ENCODE peak calls at places on chromosomes 6 and 20, in five cellular contexts. One of them, this sample, is unnamed.

GRCh38 chr20:33832113-33832853 is 21.1 kb downstream of the CHMP4B start:
- DNase-seq in AG20443: no peak
- DNase-seq in astrocyte of the cerebellum: peak; percentile 26
- DNase-seq in left lung: no peak
- DNase-seq in WTC11: peak; percentile 26
- DNase-seq in this sample: no peak

GRCh38 chr6:31658983-31659648 is 1.5 kb downstream of the C6orf47 start:
- DNase-seq in AG20443: no peak
- DNase-seq in astrocyte of the cerebellum: no peak
- DNase-seq in left lung: peak; percentile 51
- DNase-seq in WTC11: no peak
- DNase-seq in this sample: no peak

GRCh38 chr20:56911946-56912345 is 282.8 kb downstream of the TFAP2C start:
- DNase-seq in AG20443: no peak
- DNase-seq in astrocyte of the cerebellum: no peak
- DNase-seq in left lung: no peak
- DNase-seq in WTC11: peak; percentile 36
- DNase-seq in this sample: no peak

GRCh38 chr20:32849577-32849976 is 9.1 kb upstream of the EFCAB8 start:
- DNase-seq in AG20443: no peak
- DNase-seq in astrocyte of the cerebellum: no peak
- DNase-seq in left lung: no peak
- DNase-seq in WTC11: no peak
- DNase-seq in this sample: no peak

GRCh38 chr20:40813708-40814327 is 124.8 kb upstream of the MAFB start:
- DNase-seq in AG20443: no peak
- DNase-seq in astrocyte of the cerebellum: no peak
- DNase-seq in left lung: no peak
- DNase-seq in WTC11: no peak
- DNase-seq in this sample: no peak

GRCh38 chr6:106508836-106509235 is 120.5 kb downstream of the RTN4IP1 start:
- DNase-seq in AG20443: no peak
- DNase-seq in astrocyte of the cerebellum: peak; percentile 42
- DNase-seq in left lung: no peak
- DNase-seq in WTC11: no peak
- DNase-seq in this sample: no peak

GRCh38 chr20:62171245-62171644 is 11.6 kb upstream of the MTG2 start:
- DNase-seq in AG20443: no peak
- DNase-seq in astrocyte of the cerebellum: no peak
- DNase-seq in left lung: peak; percentile 5
- DNase-seq in WTC11: no peak
- DNase-seq in this sample: no peak

GRCh38 chr20:5482791-5483190 is 166.0 kb upstream of the PROKR2 start:
- DNase-seq in AG20443: no peak
- DNase-seq in astrocyte of the cerebellum: no peak
- DNase-seq in left lung: no peak
- DNase-seq in WTC11: no peak
- DNase-seq in this sample: no peak

GRCh38 chr20:57664924-57665588 is 44.8 kb downstream of the PMEPA1 start:
- DNase-seq in AG20443: no peak
- DNase-seq in astrocyte of the cerebellum: no peak
- DNase-seq in left lung: no peak
- DNase-seq in WTC11: peak; percentile 6
- DNase-seq in this sample: no peak

GRCh38 chr20:36066777-36067176 is 87.8 kb upstream of the EPB41L1 start:
- DNase-seq in AG20443: no peak
- DNase-seq in astrocyte of the cerebellum: no peak
- DNase-seq in left lung: no peak
- DNase-seq in WTC11: no peak
- DNase-seq in this sample: no peak

GRCh38 chr20:48060841-48061720 is 275.8 kb upstream of the SULF2 start:
- DNase-seq in AG20443: no peak
- DNase-seq in astrocyte of the cerebellum: no peak
- DNase-seq in left lung: no peak
- DNase-seq in WTC11: no peak
- DNase-seq in this sample: no peak

GRCh38 chr6:78484181-78485064 is 382.9 kb upstream of the IRAK1BP1 start:
- DNase-seq in AG20443: no peak
- DNase-seq in astrocyte of the cerebellum: no peak
- DNase-seq in left lung: no peak
- DNase-seq in WTC11: no peak
- DNase-seq in this sample: no peak

GRCh38 chr6:143529095-143529494 is 17.6 kb upstream of the FUCA2 start:
- DNase-seq in AG20443: peak; percentile 35
- DNase-seq in astrocyte of the cerebellum: no peak
- DNase-seq in left lung: no peak
- DNase-seq in WTC11: no peak
- DNase-seq in this sample: no peak

GRCh38 chr20:434221-434620 is 26.1 kb downstream of the RBCK1 start:
- DNase-seq in AG20443: no peak
- DNase-seq in astrocyte of the cerebellum: no peak
- DNase-seq in left lung: no peak
- DNase-seq in WTC11: peak; percentile 70
- DNase-seq in this sample: no peak

GRCh38 chr20:47265984-47266383 is 90.5 kb downstream of the ZMYND8 start:
- DNase-seq in AG20443: no peak
- DNase-seq in astrocyte of the cerebellum: no peak
- DNase-seq in left lung: no peak
- DNase-seq in WTC11: no peak
- DNase-seq in this sample: no peak

GRCh38 chr6:126056355-126057004 is 70.1 kb downstream of the TRMT11 start:
- DNase-seq in AG20443: no peak
- DNase-seq in astrocyte of the cerebellum: no peak
- DNase-seq in left lung: no peak
- DNase-seq in WTC11: no peak
- DNase-seq in this sample: no peak

GRCh38 chr6:35511980-35512379 is 716 bp downstream of the TULP1 start:
- DNase-seq in AG20443: no peak
- DNase-seq in astrocyte of the cerebellum: no peak
- DNase-seq in left lung: peak; percentile 64
- DNase-seq in WTC11: peak; percentile 28
- DNase-seq in this sample: no peak

GRCh38 chr6:81734500-81735140 is 17.9 kb downstream of the TENT5A start:
- DNase-seq in AG20443: no peak
- DNase-seq in astrocyte of the cerebellum: no peak
- DNase-seq in left lung: no peak
- DNase-seq in WTC11: no peak
- DNase-seq in this sample: no peak